ENCODE peak calls at places on chromosomes 16 and 17, in five cellular contexts. One of them, this sample, is unnamed.

GRCh38 chr16:2035431-2036199 is 8.9 kb downstream of the NHERF2 start:
- DNase-seq in cardiac fibroblast: peak
- DNase-seq in sigmoid colon: peak
- DNase-seq in mucosa of descending colon: peak
- DNase-seq in keratinocyte: no peak
- DNase-seq in this sample: no peak

GRCh38 chr17:68141050-68141449 is 105.5 kb downstream of the KPNA2 start:
- DNase-seq in cardiac fibroblast: peak
- DNase-seq in sigmoid colon: no peak
- DNase-seq in mucosa of descending colon: no peak
- DNase-seq in keratinocyte: no peak
- DNase-seq in this sample: no peak

GRCh38 chr17:78868391-78868790 is 27.8 kb upstream of the USP36 start:
- DNase-seq in cardiac fibroblast: peak
- DNase-seq in sigmoid colon: no peak
- DNase-seq in mucosa of descending colon: no peak
- DNase-seq in keratinocyte: no peak
- DNase-seq in this sample: no peak

GRCh38 chr17:82569621-82570020 is 50.1 kb downstream of the FOXK2 start:
- DNase-seq in cardiac fibroblast: no peak
- DNase-seq in sigmoid colon: no peak
- DNase-seq in mucosa of descending colon: no peak
- DNase-seq in keratinocyte: no peak
- DNase-seq in this sample: no peak

GRCh38 chr16:51822471-51822870 is 671.4 kb upstream of the SALL1 start:
- DNase-seq in cardiac fibroblast: no peak
- DNase-seq in sigmoid colon: no peak
- DNase-seq in mucosa of descending colon: no peak
- DNase-seq in keratinocyte: no peak
- DNase-seq in this sample: no peak

GRCh38 chr17:71273451-71273850 is 847.4 kb upstream of the SOX9 start:
- DNase-seq in cardiac fibroblast: no peak
- DNase-seq in sigmoid colon: no peak
- DNase-seq in mucosa of descending colon: no peak
- DNase-seq in keratinocyte: no peak
- DNase-seq in this sample: no peak

GRCh38 chr17:63973930-63974593 is 1.3 kb upstream of the SCN4A start:
- DNase-seq in cardiac fibroblast: no peak
- DNase-seq in sigmoid colon: no peak
- DNase-seq in mucosa of descending colon: no peak
- DNase-seq in keratinocyte: peak
- DNase-seq in this sample: no peak

GRCh38 chr16:10876305-10876704 is 697 bp upstream of the CIITA start:
- DNase-seq in cardiac fibroblast: no peak
- DNase-seq in sigmoid colon: no peak
- DNase-seq in mucosa of descending colon: no peak
- DNase-seq in keratinocyte: no peak
- DNase-seq in this sample: no peak

GRCh38 chr17:66779186-66779585 is 55.7 kb upstream of the CACNG5 start:
- DNase-seq in cardiac fibroblast: no peak
- DNase-seq in sigmoid colon: no peak
- DNase-seq in mucosa of descending colon: no peak
- DNase-seq in keratinocyte: no peak
- DNase-seq in this sample: no peak

GRCh38 chr17:4939804-4940624 is at the start of the genes RNF167 and SLC25A11:
- DNase-seq in cardiac fibroblast: peak
- DNase-seq in sigmoid colon: peak
- DNase-seq in mucosa of descending colon: peak
- DNase-seq in keratinocyte: peak
- DNase-seq in this sample: peak

GRCh38 chr17:56754523-56755208 is 79.1 kb downstream of the C17orf67 start:
- DNase-seq in cardiac fibroblast: peak
- DNase-seq in sigmoid colon: no peak
- DNase-seq in mucosa of descending colon: no peak
- DNase-seq in keratinocyte: no peak
- DNase-seq in this sample: peak

GRCh38 chr16:4489030-4489429 is 12.8 kb downstream of the HMOX2 start:
- DNase-seq in cardiac fibroblast: peak
- DNase-seq in sigmoid colon: no peak
- DNase-seq in mucosa of descending colon: no peak
- DNase-seq in keratinocyte: no peak
- DNase-seq in this sample: no peak

GRCh38 chr16:84899414-84899813 is 79.6 kb downstream of the CRISPLD2 start:
- DNase-seq in cardiac fibroblast: no peak
- DNase-seq in sigmoid colon: no peak
- DNase-seq in mucosa of descending colon: no peak
- DNase-seq in keratinocyte: peak
- DNase-seq in this sample: no peak

GRCh38 chr17:9234404-9234945 is 213.2 kb downstream of the NTN1 start:
- DNase-seq in cardiac fibroblast: no peak
- DNase-seq in sigmoid colon: no peak
- DNase-seq in mucosa of descending colon: peak
- DNase-seq in keratinocyte: no peak
- DNase-seq in this sample: no peak

GRCh38 chr17:71180801-71181385 is 939.9 kb upstream of the SOX9 start:
- DNase-seq in cardiac fibroblast: peak
- DNase-seq in sigmoid colon: peak
- DNase-seq in mucosa of descending colon: no peak
- DNase-seq in keratinocyte: no peak
- DNase-seq in this sample: peak

GRCh38 chr17:73189417-73190099 is 3.3 kb upstream of the COG1 start:
- DNase-seq in cardiac fibroblast: peak
- DNase-seq in sigmoid colon: no peak
- DNase-seq in mucosa of descending colon: no peak
- DNase-seq in keratinocyte: no peak
- DNase-seq in this sample: no peak

GRCh38 chr16:12976936-12977335 is 75.5 kb downstream of the SHISA9 start:
- DNase-seq in cardiac fibroblast: no peak
- DNase-seq in sigmoid colon: no peak
- DNase-seq in mucosa of descending colon: no peak
- DNase-seq in keratinocyte: no peak
- DNase-seq in this sample: no peak

GRCh38 chr17:52024296-52024870 is 134.1 kb downstream of the CA10 start:
- DNase-seq in cardiac fibroblast: no peak
- DNase-seq in sigmoid colon: no peak
- DNase-seq in mucosa of descending colon: no peak
- DNase-seq in keratinocyte: no peak
- DNase-seq in this sample: peak

GRCh38 chr17:53649201-53649600 is 173.5 kb upstream of the KIF2B start:
- DNase-seq in cardiac fibroblast: no peak
- DNase-seq in sigmoid colon: no peak
- DNase-seq in mucosa of descending colon: no peak
- DNase-seq in keratinocyte: no peak
- DNase-seq in this sample: no peak

GRCh38 chr17:31533546-31534155 is 142.2 kb downstream of the RAB11FIP4 start:
- DNase-seq in cardiac fibroblast: peak
- DNase-seq in sigmoid colon: no peak
- DNase-seq in mucosa of descending colon: no peak
- DNase-seq in keratinocyte: peak
- DNase-seq in this sample: no peak

GRCh38 chr17:74545456-74546230 is at the start of gene CD300C:
- DNase-seq in cardiac fibroblast: no peak
- DNase-seq in sigmoid colon: no peak
- DNase-seq in mucosa of descending colon: no peak
- DNase-seq in keratinocyte: no peak
- DNase-seq in this sample: no peak

GRCh38 chr17:5947701-5948180 is 122.4 kb upstream of the WSCD1 start:
- DNase-seq in cardiac fibroblast: no peak
- DNase-seq in sigmoid colon: no peak
- DNase-seq in mucosa of descending colon: no peak
- DNase-seq in keratinocyte: no peak
- DNase-seq in this sample: no peak

GRCh38 chr17:47719411-47720152 is 13.5 kb upstream of the TBX21 start:
- DNase-seq in cardiac fibroblast: peak
- DNase-seq in sigmoid colon: no peak
- DNase-seq in mucosa of descending colon: no peak
- DNase-seq in keratinocyte: no peak
- DNase-seq in this sample: no peak

GRCh38 chr16:30567160-30567990 is 4.1 kb downstream of the ZNF688 start:
- DNase-seq in cardiac fibroblast: peak
- DNase-seq in sigmoid colon: no peak
- DNase-seq in mucosa of descending colon: peak
- DNase-seq in keratinocyte: no peak
- DNase-seq in this sample: no peak

GRCh38 chr17:8838551-8839095 is 28.9 kb downstream of the PIK3R6 start:
- DNase-seq in cardiac fibroblast: no peak
- DNase-seq in sigmoid colon: peak
- DNase-seq in mucosa of descending colon: no peak
- DNase-seq in keratinocyte: no peak
- DNase-seq in this sample: no peak

GRCh38 chr17:28536532-28537218 is 15.7 kb downstream of the UNC119 start:
- DNase-seq in cardiac fibroblast: no peak
- DNase-seq in sigmoid colon: no peak
- DNase-seq in mucosa of descending colon: no peak
- DNase-seq in keratinocyte: no peak
- DNase-seq in this sample: no peak

GRCh38 chr16:66064811-66065530 is 301.5 kb upstream of the CDH5 start:
- DNase-seq in cardiac fibroblast: no peak
- DNase-seq in sigmoid colon: no peak
- DNase-seq in mucosa of descending colon: no peak
- DNase-seq in keratinocyte: no peak
- DNase-seq in this sample: no peak

GRCh38 chr16:66069576-66069975 is 296.9 kb upstream of the CDH5 start:
- DNase-seq in cardiac fibroblast: no peak
- DNase-seq in sigmoid colon: no peak
- DNase-seq in mucosa of descending colon: no peak
- DNase-seq in keratinocyte: no peak
- DNase-seq in this sample: no peak

GRCh38 chr16:66065869-66066403 is 300.6 kb upstream of the CDH5 start:
- DNase-seq in cardiac fibroblast: no peak
- DNase-seq in sigmoid colon: no peak
- DNase-seq in mucosa of descending colon: no peak
- DNase-seq in keratinocyte: no peak
- DNase-seq in this sample: no peak

GRCh38 chr16:66070140-66070887 is 296.2 kb upstream of the CDH5 start:
- DNase-seq in cardiac fibroblast: peak
- DNase-seq in sigmoid colon: peak
- DNase-seq in mucosa of descending colon: peak
- DNase-seq in keratinocyte: no peak
- DNase-seq in this sample: no peak
- TF ChIP-seq CTCF in cardiac fibroblast: no peak
- TF ChIP-seq CTCF in sigmoid colon: no peak
- TF ChIP-seq CTCF in mucosa of descending colon: no peak
- TF ChIP-seq CTCF in keratinocyte: no peak
- TF ChIP-seq CTCF in this sample: no peak

GRCh38 chr16:27414803-27415431 is 12.9 kb downstream of the IL21R start:
- DNase-seq in cardiac fibroblast: no peak
- DNase-seq in sigmoid colon: no peak
- DNase-seq in mucosa of descending colon: no peak
- DNase-seq in keratinocyte: no peak
- DNase-seq in this sample: no peak
- H3K4me3 ChIP-seq in cardiac fibroblast: no peak
- H3K4me3 ChIP-seq in sigmoid colon: no peak
- H3K4me3 ChIP-seq in mucosa of descending colon: no peak
- H3K4me3 ChIP-seq in keratinocyte: no peak
- H3K4me3 ChIP-seq in this sample: no peak

GRCh38 chr16:86522639-86523038 is 12.3 kb downstream of the FOXF1 start:
- DNase-seq in cardiac fibroblast: no peak
- DNase-seq in sigmoid colon: peak
- DNase-seq in mucosa of descending colon: no peak
- DNase-seq in keratinocyte: no peak
- DNase-seq in this sample: no peak

GRCh38 chr16:86519649-86520316 is 9.5 kb downstream of the FOXF1 start:
- DNase-seq in cardiac fibroblast: peak
- DNase-seq in sigmoid colon: peak
- DNase-seq in mucosa of descending colon: peak
- DNase-seq in keratinocyte: no peak
- DNase-seq in this sample: no peak

GRCh38 chr16:86519007-86519648 is 8.8 kb downstream of the FOXF1 start:
- DNase-seq in cardiac fibroblast: no peak
- DNase-seq in sigmoid colon: peak
- DNase-seq in mucosa of descending colon: no peak
- DNase-seq in keratinocyte: no peak
- DNase-seq in this sample: no peak

GRCh38 chr16:86521236-86522197 is 11.2 kb downstream of the FOXF1 start:
- DNase-seq in cardiac fibroblast: no peak
- DNase-seq in sigmoid colon: peak
- DNase-seq in mucosa of descending colon: peak
- DNase-seq in keratinocyte: no peak
- DNase-seq in this sample: no peak

DNA sequence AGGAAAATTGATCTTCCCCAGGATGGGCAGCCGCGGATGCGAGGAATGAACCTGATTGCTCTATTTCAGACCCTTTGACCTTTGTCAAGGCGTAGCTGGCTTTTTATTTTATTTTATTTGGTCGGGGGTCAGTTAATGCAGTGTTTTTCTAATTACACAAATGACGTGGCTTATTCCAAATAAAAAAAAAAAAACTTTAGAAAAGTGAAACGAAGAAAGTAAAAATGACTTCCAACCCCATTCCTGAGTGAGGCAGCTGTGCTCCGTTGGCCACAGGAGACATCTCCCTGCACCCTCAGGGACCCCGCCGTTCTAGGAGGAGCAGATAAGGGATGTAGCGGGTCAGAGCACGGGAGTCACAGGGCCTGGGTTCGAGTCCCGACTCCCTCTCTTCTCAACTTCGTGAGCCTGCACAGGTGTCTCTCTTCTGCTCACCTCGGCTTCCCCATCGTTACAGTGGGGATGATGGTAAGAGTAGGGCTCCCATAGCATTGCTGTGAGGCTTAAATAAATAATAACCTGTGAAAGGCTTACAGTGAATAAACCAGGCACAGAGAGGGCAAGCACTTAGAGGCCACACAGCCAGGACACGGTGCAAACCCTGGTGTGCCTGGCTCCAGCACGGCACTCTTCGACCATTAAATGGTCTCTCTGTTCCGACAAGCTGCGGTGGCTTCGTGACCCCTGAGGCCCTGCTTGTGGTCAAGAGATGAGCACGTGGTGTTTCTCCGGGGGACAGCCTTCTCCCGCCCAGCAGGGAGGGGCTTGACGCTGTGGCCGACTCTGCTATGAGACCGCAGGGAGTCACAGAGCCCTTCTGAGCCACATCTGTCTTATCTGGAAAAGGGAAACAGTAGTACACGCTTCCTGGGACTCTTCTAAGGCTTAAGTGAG is 10.2 kb downstream of the FOXF1 start:
- DNase-seq in cardiac fibroblast: no peak
- DNase-seq in sigmoid colon: peak
- DNase-seq in mucosa of descending colon: no peak
- DNase-seq in keratinocyte: no peak
- DNase-seq in this sample: no peak
- TF ChIP-seq CTCF in cardiac fibroblast: no peak
- TF ChIP-seq CTCF in sigmoid colon: no peak
- TF ChIP-seq CTCF in mucosa of descending colon: no peak
- TF ChIP-seq CTCF in keratinocyte: no peak
- TF ChIP-seq CTCF in this sample: no peak

GRCh38 chr17:49992933-49993422 is 2.0 kb downstream of the DLX3 start:
- DNase-seq in cardiac fibroblast: no peak
- DNase-seq in sigmoid colon: no peak
- DNase-seq in mucosa of descending colon: no peak
- DNase-seq in keratinocyte: no peak
- DNase-seq in this sample: no peak
- H3K4me3 ChIP-seq in cardiac fibroblast: peak
- H3K4me3 ChIP-seq in sigmoid colon: peak
- H3K4me3 ChIP-seq in mucosa of descending colon: no peak
- H3K4me3 ChIP-seq in keratinocyte: peak
- H3K4me3 ChIP-seq in this sample: no peak